ENCODE peak calls at places on chromosomes 5 and 9, in ten cellular contexts. Y, F, A, E, H, O, I, N, X and T are unnamed samples.

GRCh38 chr9:82320566-82320965 is 332.0 kb downstream of the SPATA31D1 start:
- DNase-seq in Y (no peak), F (no peak), A (no peak), E (no peak), H (no peak), O (no peak), I (no peak), N (no peak), X (no peak), T (no peak)

GRCh38 chr5:132022737-132023136 is 11.3 kb upstream of the ACSL6 start:
- DNase-seq in Y (no peak), F (no peak), A (no peak), E (peak), H (no peak), O (no peak), I (no peak), N (peak), X (no peak), T (peak)

GRCh38 chr9:91043041-91043740 is 241.6 kb downstream of the SYK start:
- DNase-seq in Y (no peak), F (no peak), A (no peak), E (no peak), H (no peak), O (no peak), I (peak), N (no peak), X (no peak), T (no peak)

GRCh38 chr9:2663486-2663885 is 41.9 kb downstream of the VLDLR start:
- DNase-seq in Y (no peak), F (no peak), A (no peak), E (no peak), H (no peak), O (no peak), I (peak), N (no peak), X (no peak), T (no peak)

GRCh38 chr5:125412561-125413535 is 666.4 kb upstream of the ZNF608 start:
- DNase-seq in Y (no peak), F (peak), A (peak), E (no peak), H (peak), O (peak), I (peak), N (no peak), X (no peak), T (no peak)

GRCh38 chr5:17154211-17154996 is 63.0 kb upstream of the BASP1 start:
- DNase-seq in Y (peak), F (no peak), A (no peak), E (no peak), H (no peak), O (no peak), I (no peak), N (no peak), X (peak), T (no peak)

GRCh38 chr5:124414973-124415372 is 331.5 kb downstream of the ZNF608 start:
- DNase-seq in Y (no peak), F (no peak), A (no peak), E (no peak), H (no peak), O (no peak), I (no peak), N (no peak), X (no peak), T (no peak)

GRCh38 chr9:116646661-116647514 is 40.2 kb upstream of the TRIM32 start:
- DNase-seq in Y (peak), F (peak), A (peak), E (no peak), H (peak), O (peak), I (no peak), N (no peak), X (peak), T (no peak)

GRCh38 chr9:136295537-136296433 is 8.1 kb downstream of the CCDC187 start:
- DNase-seq in Y (no peak), F (no peak), A (no peak), E (no peak), H (no peak), O (no peak), I (no peak), N (no peak), X (no peak), T (no peak)

GRCh38 chr5:153516503-153516902 is 26.0 kb downstream of the GRIA1 start:
- DNase-seq in Y (peak), F (no peak), A (no peak), E (no peak), H (no peak), O (peak), I (no peak), N (no peak), X (no peak), T (no peak)